ENCODE peak calls at places on chromosome 20, in ten cellular contexts. Z is H1, Q is suprapubic skin, N is HCT116, R is K562, X is HepG2, S is sigmoid colon, H is spleen, B is vagina, E is GM12892. C is an unnamed sample.

GRCh38 chr20:62824476-62825287 is 7.8 kb downstream of the COL9A3 start:
- DNase-seq in Z (peak), Q (no peak), N (no peak), R (peak), X (peak), S (peak), H (no peak), B (no peak), E (no peak), C (no peak)

GRCh38 chr20:19600042-19600441 is 158.0 kb upstream of the RIN2 start:
- DNase-seq in Z (no peak), Q (no peak), N (no peak), R (no peak), X (no peak), S (no peak), H (no peak), B (no peak), E (no peak), C (no peak)

GRCh38 chr20:2421247-2421646 is 40.5 kb downstream of the TGM6 start:
- DNase-seq in Z (no peak), Q (no peak), N (peak), R (no peak), X (no peak), S (no peak), H (no peak), B (no peak), E (no peak), C (no peak)

GRCh38 chr20:17555106-17555505 is 14.8 kb upstream of the DSTN start:
- DNase-seq in Z (no peak), Q (no peak), N (no peak), R (no peak), X (no peak), S (no peak), H (no peak), B (no peak), E (no peak), C (no peak)

GRCh38 chr20:61558726-61559125 is 306.7 kb downstream of the CDH4 start:
- DNase-seq in Z (no peak), Q (no peak), N (no peak), R (no peak), X (no peak), S (no peak), H (no peak), B (no peak), E (no peak), C (no peak)

GRCh38 chr20:46621492-46621891 is 29.8 kb downstream of the SLC13A3 start:
- DNase-seq in Z (no peak), Q (no peak), N (no peak), R (no peak), X (no peak), S (no peak), H (no peak), B (no peak), E (no peak), C (no peak)

GRCh38 chr20:49572857-49573256 is 4.9 kb upstream of the PTGIS start:
- DNase-seq in Z (no peak), Q (peak), N (no peak), R (no peak), X (no peak), S (peak), H (no peak), B (no peak), E (no peak), C (peak)

GRCh38 chr20:61185841-61186601 is 66.0 kb upstream of the CDH4 start:
- DNase-seq in Z (no peak), Q (no peak), N (no peak), R (no peak), X (no peak), S (no peak), H (no peak), B (no peak), E (no peak), C (peak)

GRCh38 chr20:48841861-48842529 is 14.2 kb upstream of the PREX1 start:
- DNase-seq in Z (no peak), Q (no peak), N (no peak), R (peak), X (no peak), S (no peak), H (no peak), B (no peak), E (no peak), C (peak)

GRCh38 chr20:6746901-6747609 is 20.4 kb upstream of the BMP2 start:
- DNase-seq in Z (no peak), Q (no peak), N (no peak), R (no peak), X (peak), S (no peak), H (no peak), B (no peak), E (no peak), C (peak)

GRCh38 chr20:4026093-4026601 is 10.8 kb upstream of the RNF24 start:
- DNase-seq in Z (peak), Q (peak), N (no peak), R (peak), X (peak), S (peak), H (no peak), B (no peak), E (no peak), C (peak)

GRCh38 chr20:56393133-56393472 is 658 bp downstream of the CSTF1 start:
- DNase-seq in Z (no peak), Q (no peak), N (no peak), R (no peak), X (no peak), S (no peak), H (no peak), B (no peak), E (peak), C (peak)

GRCh38 chr20:64143018-64143801 is 21.0 kb upstream of the MYT1 start:
- DNase-seq in Z (peak), Q (peak), N (no peak), R (no peak), X (no peak), S (peak), H (peak), B (no peak), E (no peak), C (no peak)

GRCh38 chr20:18388860-18389259 is 78.0 kb downstream of the DZANK1 start:
- DNase-seq in Z (no peak), Q (no peak), N (peak), R (no peak), X (peak), S (no peak), H (no peak), B (no peak), E (no peak), C (peak)

GRCh38 chr20:14069796-14070195 is 74.5 kb downstream of the MACROD2 start:
- DNase-seq in Z (no peak), Q (no peak), N (no peak), R (no peak), X (no peak), S (no peak), H (no peak), B (no peak), E (no peak), C (no peak)

GRCh38 chr20:63574156-63574828 is at the start of gene HELZ2:
- DNase-seq in Z (peak), Q (peak), N (peak), R (peak), X (peak), S (peak), H (peak), B (no peak), E (peak), C (peak)

GRCh38 chr20:8796088-8796665 is 272.7 kb upstream of the PLCB4 start:
- DNase-seq in Z (no peak), Q (no peak), N (no peak), R (no peak), X (no peak), S (no peak), H (no peak), B (no peak), E (no peak), C (peak)

GRCh38 chr20:55174172-55174571 is 698.8 kb downstream of the DOK5 start:
- DNase-seq in Z (no peak), Q (no peak), N (no peak), R (no peak), X (no peak), S (no peak), H (no peak), B (no peak), E (no peak), C (no peak)

GRCh38 chr20:44627364-44628010 is 24.0 kb downstream of the ADA start:
- DNase-seq in Z (no peak), Q (no peak), N (no peak), R (peak), X (no peak), S (no peak), H (no peak), B (no peak), E (no peak), C (no peak)

GRCh38 chr20:44624152-44624551 is 27.3 kb downstream of the ADA start:
- DNase-seq in Z (no peak), Q (no peak), N (no peak), R (no peak), X (no peak), S (no peak), H (no peak), B (no peak), E (no peak), C (no peak)

GRCh38 chr20:44626278-44626677 is 25.2 kb downstream of the ADA start:
- DNase-seq in Z (no peak), Q (no peak), N (no peak), R (no peak), X (no peak), S (no peak), H (no peak), B (no peak), E (no peak), C (no peak)

GRCh38 chr20:44624743-44625271 is 26.7 kb downstream of the ADA start:
- DNase-seq in Z (no peak), Q (no peak), N (no peak), R (no peak), X (no peak), S (no peak), H (no peak), B (no peak), E (no peak), C (no peak)

GRCh38 chr20:44625361-44625760 is 26.1 kb downstream of the ADA start:
- DNase-seq in Z (no peak), Q (no peak), N (no peak), R (no peak), X (no peak), S (no peak), H (no peak), B (no peak), E (no peak), C (no peak)
- TF ChIP-seq POLR2AphosphoS5 in Z (no peak), Q (no peak), N (no peak), R (no peak), X (no peak), S (no peak), H (no peak), B (no peak), E (no peak), C (no peak)

GRCh38 chr20:57536759-57537724 is 12.1 kb upstream of the CTCFL start:
- DNase-seq in Z (no peak), Q (no peak), N (no peak), R (no peak), X (no peak), S (peak), H (no peak), B (no peak), E (no peak), C (no peak)
- TF ChIP-seq POLR2A in Z (no peak), Q (no peak), N (no peak), R (no peak), X (no peak), S (no peak), H (no peak), B (no peak), E (no peak), C (no peak)

GRCh38 chr20:57399587-57400261 is 8.5 kb downstream of the RBM38 start:
- DNase-seq in Z (no peak), Q (no peak), N (no peak), R (no peak), X (no peak), S (peak), H (peak), B (no peak), E (peak), C (no peak)

GRCh38 chr20:57397693-57398108 is 6.5 kb downstream of the RBM38 start:
- DNase-seq in Z (no peak), Q (no peak), N (no peak), R (no peak), X (no peak), S (peak), H (peak), B (no peak), E (no peak), C (no peak)

GRCh38 chr20:57398901-57399535 is 7.8 kb downstream of the RBM38 start:
- DNase-seq in Z (no peak), Q (no peak), N (no peak), R (no peak), X (no peak), S (peak), H (peak), B (no peak), E (no peak), C (no peak)

GRCh38 chr20:57397004-57397692 is 6.0 kb downstream of the RBM38 start:
- DNase-seq in Z (no peak), Q (no peak), N (no peak), R (no peak), X (no peak), S (peak), H (peak), B (no peak), E (no peak), C (no peak)

DNA sequence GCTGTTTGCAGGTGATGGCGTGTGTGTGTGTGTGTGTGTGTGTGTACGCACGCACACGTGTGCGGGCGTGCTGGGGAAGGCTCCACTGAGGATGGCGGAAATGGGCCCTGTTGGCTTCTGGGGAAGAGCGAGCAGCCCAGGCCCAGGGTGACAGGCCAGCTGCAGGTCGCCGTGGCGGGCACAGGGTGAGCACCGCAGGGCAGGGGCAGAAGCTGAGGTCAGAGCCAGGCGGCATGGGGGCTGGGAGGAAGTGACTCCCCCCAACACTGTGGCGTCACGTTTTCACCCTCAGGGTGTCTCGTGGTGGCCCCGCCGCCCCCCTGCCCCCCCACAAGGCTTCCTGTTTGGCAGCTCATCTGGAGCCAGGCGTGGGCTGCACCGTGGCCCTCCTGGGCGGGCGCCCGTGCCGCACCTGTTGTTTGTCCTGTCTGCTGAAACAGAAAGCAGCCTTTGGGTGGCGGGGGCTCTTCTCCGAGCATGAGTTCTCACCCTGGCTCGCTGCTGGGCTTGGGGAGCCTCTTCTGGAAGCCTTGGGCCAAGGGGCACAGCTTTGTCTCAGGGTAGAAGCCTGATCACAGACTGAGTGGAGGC is 7.1 kb downstream of the RBM38 start:
- DNase-seq in Z (no peak), Q (no peak), N (no peak), R (no peak), X (no peak), S (peak), H (peak), B (no peak), E (peak), C (no peak)
- TF ChIP-seq POLR2AphosphoS5 in Z (no peak), Q (no peak), N (no peak), R (no peak), X (no peak), S (peak), H (peak), B (peak), E (peak), C (no peak)

GRCh38 chr20:34824861-34825529 is 456 bp downstream of the NCOA6 start:
- DNase-seq in Z (peak), Q (peak), N (peak), R (no peak), X (peak), S (peak), H (peak), B (no peak), E (peak), C (peak)
- TF ChIP-seq POLR2A in Z (no peak), Q (no peak), N (no peak), R (no peak), X (no peak), S (no peak), H (no peak), B (peak), E (peak), C (no peak)

C was measured in endothelial cell of umbilical vein.